ENCODE peak calls at places on chromosomes 3 and 15, in five cellular contexts. F is mesothelial cell of epicardium, W is bronchial epithelial cell, S is nephron progenitor cell, G is H9. I is an unnamed sample.

GRCh38 chr3:130725746-130726145 is 20.9 kb downstream of the PIK3R4 start:
- DNase-seq in S (no peak), W (no peak), F (no peak), G (no peak), I (no peak)

GRCh38 chr15:62928996-62929350 is 113.6 kb upstream of the TPM1 start:
- DNase-seq in S (no peak), F (no peak), G (no peak), W (peak), I (no peak)

GRCh38 chr3:18070231-18070630 is 327.8 kb upstream of the TBC1D5 start:
- DNase-seq in F (no peak), S (no peak), W (no peak), G (no peak), I (no peak)

GRCh38 chr3:51673802-51674654 is 3.0 kb downstream of the TEX264 start:
- DNase-seq in F (no peak), G (no peak), W (no peak), S (no peak), I (no peak)

GRCh38 chr3:71018794-71019193 is 564.7 kb downstream of the FOXP1 start:
- DNase-seq in G (no peak), W (no peak), F (no peak), S (no peak), I (no peak)

GRCh38 chr3:42608586-42608985 is 8.1 kb downstream of the NKTR start:
- DNase-seq in F (no peak), W (no peak), G (no peak), S (no peak), I (no peak)

GRCh38 chr15:100775581-100776185 is 103.9 kb upstream of the ALDH1A3 start:
- DNase-seq in G (no peak), F (no peak), S (no peak), W (no peak), I (no peak)

GRCh38 chr3:143736651-143737050 is 111.6 kb downstream of the SLC9A9 start:
- DNase-seq in F (no peak), S (no peak), W (peak), G (no peak), I (no peak)

GRCh38 chr3:170997966-170998913 is 28.3 kb downstream of the SLC2A2 start:
- DNase-seq in F (no peak), G (no peak), S (no peak), W (no peak), I (no peak)

GRCh38 chr15:99614749-99615288 is 49.0 kb downstream of the MEF2A start:
- DNase-seq in W (no peak), S (no peak), G (no peak), F (no peak), I (no peak)

GRCh38 chr3:73029321-73029796 is 32.1 kb upstream of the EBLN2 start:
- DNase-seq in S (no peak), F (no peak), G (no peak), W (peak), I (no peak)

GRCh38 chr3:142118911-142119310 is 30.4 kb downstream of the TFDP2 start:
- DNase-seq in W (no peak), G (no peak), S (no peak), F (no peak), I (no peak)

GRCh38 chr3:43218921-43219320 is 67.4 kb upstream of the SNRK start:
- DNase-seq in S (no peak), W (no peak), G (no peak), F (no peak), I (no peak)

GRCh38 chr15:70665599-70665998 is 97.8 kb downstream of the UACA start:
- DNase-seq in W (no peak), S (no peak), G (no peak), F (no peak), I (no peak)

GRCh38 chr3:57257678-57258077 is 30.1 kb downstream of the APPL1 start:
- DNase-seq in G (no peak), S (no peak), W (peak), F (no peak), I (no peak)

GRCh38 chr15:67146875-67147381 is 81.5 kb downstream of the SMAD3 start:
- DNase-seq in F (no peak), G (no peak), W (peak), S (no peak), I (peak)

GRCh38 chr3:71510485-71510884 is 73.0 kb downstream of the FOXP1 start:
- DNase-seq in W (no peak), F (no peak), S (no peak), G (no peak), I (no peak)

GRCh38 chr15:74411686-74412085 is 22.1 kb downstream of the SEMA7A start:
- DNase-seq in S (no peak), G (no peak), F (no peak), W (no peak), I (no peak)

GRCh38 chr3:64575211-64575844 is 112.5 kb downstream of the ADAMTS9 start:
- DNase-seq in G (peak), F (no peak), W (peak), S (no peak), I (no peak)

GRCh38 chr15:67945951-67946700 is 106.3 kb upstream of the RNU6-1 start:
- DNase-seq in W (peak), G (peak), F (peak), S (peak), I (no peak)

GRCh38 chr3:45246236-45246635 is 20.1 kb upstream of the TMEM158 start:
- DNase-seq in S (no peak), F (no peak), G (no peak), W (no peak), I (no peak)

GRCh38 chr3:45240292-45240691 is 14.2 kb upstream of the TMEM158 start:
- DNase-seq in F (no peak), W (no peak), S (no peak), G (no peak), I (no peak)

GRCh38 chr3:45249391-45249790 is 23.3 kb upstream of the TMEM158 start:
- DNase-seq in W (no peak), G (no peak), F (no peak), S (no peak), I (no peak)

GRCh38 chr3:45241206-45241605 is 15.1 kb upstream of the TMEM158 start:
- DNase-seq in F (no peak), W (no peak), G (no peak), S (no peak), I (no peak)

GRCh38 chr3:45244356-45244755 is 18.3 kb upstream of the TMEM158 start:
- DNase-seq in G (peak), F (no peak), W (peak), S (no peak), I (no peak)
- TF ChIP-seq CTCF in G (no peak), F (no peak), W (peak), S (no peak), I (no peak)

GRCh38 chr15:77185242-77185785 is 114.4 kb upstream of the TSPAN3 start:
- DNase-seq in W (no peak), G (no peak), S (no peak), F (no peak), I (no peak)

GRCh38 chr15:77187751-77188464 is 117.0 kb upstream of the TSPAN3 start:
- DNase-seq in G (no peak), W (peak), S (no peak), F (no peak), I (peak)

GRCh38 chr15:77191230-77191834 is 120.4 kb upstream of the TSPAN3 start:
- DNase-seq in S (no peak), F (no peak), G (no peak), W (no peak), I (no peak)

GRCh38 chr15:77183066-77183465 is 112.2 kb upstream of the TSPAN3 start:
- DNase-seq in G (no peak), W (no peak), S (no peak), F (no peak), I (no peak)

DNA sequence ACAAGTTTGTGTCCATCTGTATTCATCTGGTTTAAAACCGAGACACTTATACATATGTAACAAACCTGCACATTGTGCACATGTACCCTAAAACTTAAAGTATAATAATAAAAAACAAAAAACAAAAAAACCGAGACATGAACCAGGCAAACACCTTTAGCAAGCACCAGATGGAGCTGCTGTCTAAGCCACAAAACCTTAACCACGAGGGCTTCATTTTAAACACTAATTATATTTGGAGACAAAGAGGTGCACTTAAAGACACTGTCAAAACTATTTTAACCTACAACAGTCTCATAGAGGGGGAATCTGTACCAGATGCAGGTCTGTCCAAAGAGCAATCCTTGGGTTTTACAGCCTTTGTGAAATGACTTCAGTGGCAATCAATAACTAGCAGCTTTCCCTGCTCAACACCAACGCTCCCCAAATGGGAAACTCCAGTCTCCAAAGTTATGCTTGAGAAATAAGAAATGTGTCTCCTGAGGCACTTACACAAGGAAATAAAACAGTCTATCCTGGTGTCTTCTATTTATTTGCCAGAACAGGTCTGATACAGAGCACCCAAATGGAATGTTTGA is 115.7 kb upstream of the TSPAN3 start:
- DNase-seq in W (peak), S (no peak), F (no peak), G (no peak), I (no peak)
- TF ChIP-seq CTCF in W (peak), S (peak), F (peak), G (peak), I (peak)

GRCh38 chr15:88637841-88638625 is 783 bp upstream of the ISG20 start:
- DNase-seq in W (no peak), G (no peak), S (no peak), F (no peak), I (no peak)

GRCh38 chr15:88636039-88636438 is 2.8 kb upstream of the ISG20 start:
- DNase-seq in W (peak), S (no peak), F (no peak), G (peak), I (no peak)

GRCh38 chr15:88636654-88637053 is 2.2 kb upstream of the ISG20 start:
- DNase-seq in S (no peak), G (no peak), F (no peak), W (peak), I (no peak)

GRCh38 chr15:88638626-88639372 is at the start of gene ISG20:
- DNase-seq in F (peak), S (peak), G (peak), W (peak), I (peak)

DNA sequence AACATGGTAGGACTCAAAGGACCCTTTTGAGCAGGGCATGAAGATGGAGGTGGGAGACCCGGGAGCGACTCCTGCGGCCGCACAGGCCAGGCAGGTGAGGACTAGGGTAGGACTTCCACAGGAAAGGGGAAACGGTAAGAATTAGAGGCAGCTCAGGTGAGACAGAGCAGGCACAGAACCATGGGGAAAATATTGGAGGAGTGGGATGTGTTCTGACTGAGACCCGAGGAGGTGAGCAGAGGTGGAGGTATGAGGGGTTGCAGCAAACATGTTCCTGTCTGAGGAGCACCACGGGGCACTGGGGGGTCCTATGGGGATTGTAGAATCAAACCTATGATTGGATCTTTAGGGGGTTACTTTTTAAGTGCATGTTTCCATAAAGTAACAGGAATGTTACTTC is 1.4 kb upstream of the ISG20 start:
- DNase-seq in F (no peak), G (no peak), S (no peak), W (no peak), I (no peak)
- TF ChIP-seq CTCF in F (no peak), G (no peak), S (no peak), W (no peak), I (no peak)

GRCh38 chr15:40358492-40359353 is 704 bp downstream of the DISP2 start:
- DNase-seq in F (no peak), W (no peak), S (no peak), G (peak), I (no peak)
- TF ChIP-seq CTCF in F (no peak), W (no peak), S (no peak), G (no peak), I (no peak)

DNA sequence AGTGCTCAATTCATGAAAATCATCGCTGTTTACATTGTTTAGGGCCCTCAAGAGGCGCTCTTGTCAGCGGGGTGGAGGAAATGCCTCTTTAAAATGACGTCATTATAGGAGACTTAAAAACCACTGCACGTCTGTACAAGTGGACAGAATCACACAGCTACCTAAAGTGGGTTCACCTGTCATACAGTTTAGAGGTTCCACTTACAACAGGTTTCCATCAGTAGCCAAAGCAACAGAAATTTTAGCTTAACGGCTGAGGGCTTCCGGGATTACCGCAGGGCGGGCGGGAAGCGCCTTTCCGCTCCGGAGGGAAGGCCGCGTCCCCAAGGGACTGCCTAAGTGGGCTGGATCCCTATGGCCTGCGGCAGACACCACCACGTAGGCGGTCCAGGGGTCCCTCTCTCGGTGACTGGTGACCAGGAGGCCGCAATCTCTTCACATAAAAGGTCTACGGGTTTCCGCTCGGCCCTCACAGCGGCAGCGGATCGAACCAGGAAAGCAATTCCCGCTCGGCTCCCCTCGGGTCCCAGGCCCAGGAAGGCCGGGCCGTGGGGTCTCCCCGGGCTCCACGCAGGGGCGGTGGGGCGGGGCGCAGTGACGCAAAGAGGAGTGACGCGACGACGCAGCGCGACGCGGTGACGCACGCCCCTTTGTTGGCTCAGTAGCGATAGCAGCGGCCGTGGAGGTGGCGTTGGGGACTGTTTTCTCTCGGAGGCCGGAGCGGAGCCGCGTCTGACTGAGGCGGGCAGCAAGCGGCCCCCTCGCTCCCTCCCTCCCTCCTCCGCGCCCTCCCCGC is at the start of gene ARIH1:
- DNase-seq in F (peak), W (peak), S (peak), G (peak), I (peak)
- TF ChIP-seq CTCF in F (no peak), W (peak), S (no peak), G (no peak), I (no peak)

DNA sequence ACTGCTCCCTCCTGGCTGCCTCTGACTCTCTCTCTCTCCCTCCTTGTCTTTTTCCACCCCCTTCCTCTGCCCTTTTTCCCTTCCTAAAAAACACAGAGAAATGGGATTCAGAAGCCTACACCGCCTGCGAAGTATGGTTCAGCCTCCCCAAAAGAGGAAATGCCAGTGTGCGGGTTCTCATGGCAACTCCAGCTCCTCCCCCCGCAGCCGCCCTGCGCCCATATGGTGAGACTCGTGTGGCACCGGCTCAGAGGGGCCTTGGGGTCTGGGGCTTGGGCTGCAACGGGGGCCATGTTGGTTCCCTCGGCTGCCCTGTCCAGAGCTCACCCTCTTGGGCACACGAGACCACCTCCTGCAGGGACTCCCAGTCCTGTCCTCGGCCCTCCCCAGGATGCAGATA is 23.6 kb upstream of the LINGO1 start:
- DNase-seq in W (no peak), G (no peak), F (no peak), S (no peak), I (no peak)
- TF ChIP-seq CTCF in W (no peak), G (no peak), F (no peak), S (no peak), I (no peak)

GRCh38 chr15:85004551-85004950 is 22.9 kb downstream of the PDE8A start:
- DNase-seq in S (no peak), G (no peak), W (no peak), F (no peak), I (no peak)

GRCh38 chr15:85005744-85006143 is 24.1 kb downstream of the PDE8A start:
- DNase-seq in W (no peak), G (no peak), S (no peak), F (no peak), I (peak)

GRCh38 chr15:85006201-85006600 is 24.5 kb downstream of the PDE8A start:
- DNase-seq in G (no peak), S (no peak), F (no peak), W (no peak), I (no peak)

GRCh38 chr15:85006655-85007054 is 25.0 kb downstream of the PDE8A start:
- DNase-seq in W (no peak), F (no peak), G (no peak), S (no peak), I (no peak)

GRCh38 chr15:85005319-85005718 is 23.7 kb downstream of the PDE8A start:
- DNase-seq in S (no peak), G (no peak), F (no peak), W (no peak), I (no peak)
- TF ChIP-seq CTCF in S (no peak), G (peak), F (peak), W (no peak), I (no peak)

GRCh38 chr3:50375200-50375931 is 16.0 kb upstream of the TMEM115 start:
- DNase-seq in G (peak), S (no peak), F (no peak), W (no peak), I (no peak)
- TF ChIP-seq CTCF in G (peak), S (no peak), F (no peak), W (no peak), I (peak)

DNA sequence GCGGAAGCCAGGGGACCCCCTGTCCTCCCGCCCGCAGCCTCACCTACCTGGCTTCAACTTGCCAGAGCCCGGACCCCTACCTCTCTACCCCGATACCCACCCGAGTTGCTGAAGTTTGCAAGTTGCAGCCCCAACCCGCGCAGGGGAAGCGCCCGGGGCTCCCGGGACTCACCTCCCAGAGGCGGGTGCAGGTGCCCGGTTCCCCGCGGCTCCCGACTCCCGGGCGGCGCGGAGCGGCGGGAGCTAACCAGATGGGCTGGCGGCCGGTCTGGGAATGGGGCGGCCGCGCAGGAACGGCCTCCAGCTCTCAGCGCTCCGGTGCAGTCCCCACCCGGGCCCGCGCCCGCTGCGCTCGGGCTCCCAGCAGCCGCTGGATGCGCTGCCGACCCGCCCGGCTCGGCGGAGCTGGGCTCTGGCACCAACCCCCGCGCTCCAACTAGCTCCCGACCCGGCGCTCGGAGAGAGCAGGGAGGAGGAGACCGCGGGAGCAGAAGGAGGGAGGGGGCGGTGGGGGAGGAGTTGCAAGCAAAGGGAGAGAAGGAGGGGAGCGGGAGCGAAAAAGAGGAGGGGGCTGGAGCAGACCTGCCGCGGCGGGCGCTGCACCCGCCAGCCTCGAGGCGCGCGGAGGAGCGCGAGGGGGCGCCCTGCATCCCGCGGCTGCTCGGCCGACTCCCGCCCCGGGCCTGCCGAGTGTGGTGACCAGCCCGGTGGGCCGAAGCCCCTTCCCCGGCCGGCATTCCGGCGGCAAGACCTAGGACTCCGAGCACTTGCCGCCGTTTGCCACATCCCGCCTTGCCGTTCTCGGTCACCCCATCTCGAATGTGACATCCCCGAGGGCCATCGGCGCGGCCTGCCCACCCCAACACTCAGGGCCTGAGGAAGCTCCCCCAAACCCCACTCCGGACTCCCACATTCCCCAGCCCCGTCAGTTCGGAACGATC is at the start of gene SEMA5B:
- DNase-seq in W (no peak), F (peak), G (peak), S (peak), I (no peak)
- TF ChIP-seq CTCF in W (peak), F (no peak), G (peak), S (peak), I (peak)